ENCODE peak calls at places on chromosome 4, in four cellular contexts. W is K562, O is gastrocnemius medialis, E is foreskin fibroblast. C is an unnamed sample.

GRCh38 chr4:24965627-24966026 is 52.8 kb upstream of the CCDC149 start:
- DNase-seq in W (peak; percentile 71), O (no peak), E (no peak), C (no peak)

GRCh38 chr4:3851211-3851610 is 85.0 kb downstream of the ADRA2C start:
- DNase-seq in W (no peak), O (no peak), E (peak; percentile 61), C (no peak)

GRCh38 chr4:83191026-83191425 is 76.5 kb upstream of the PLAC8 start:
- DNase-seq in W (no peak), O (no peak), E (no peak), C (no peak)

GRCh38 chr4:118280501-118281218 is 72.1 kb downstream of the PRSS12 start:
- DNase-seq in W (peak; percentile 73), O (peak; percentile 27), E (peak; percentile 71), C (no peak)

GRCh38 chr4:39227906-39228305 is 45.6 kb downstream of the WDR19 start:
- DNase-seq in W (no peak), O (no peak), E (no peak), C (no peak)

GRCh38 chr4:97016186-97016945 is 1126.9 kb downstream of the STPG2 start:
- DNase-seq in W (no peak), O (no peak), E (no peak), C (no peak)

GRCh38 chr4:159070742-159071141 is 32.1 kb upstream of the RAPGEF2 start:
- DNase-seq in W (no peak), O (no peak), E (peak; percentile 93), C (no peak)

GRCh38 chr4:172736046-172736445 is 432.6 kb upstream of the GALNT7 start:
- DNase-seq in W (no peak), O (no peak), E (no peak), C (no peak)

GRCh38 chr4:8403173-8403753 is 37.3 kb downstream of the ACOX3 start:
- DNase-seq in W (peak; percentile 75), O (peak; percentile 72), E (peak; percentile 76), C (peak; percentile 93)

GRCh38 chr4:3202836-3203820 is 45.8 kb upstream of the MSANTD1 start:
- DNase-seq in W (no peak), O (peak; percentile 16), E (no peak), C (no peak)

GRCh38 chr4:156832886-156833285 is 138.7 kb downstream of the PDGFC start:
- DNase-seq in W (no peak), O (no peak), E (peak; percentile 43), C (no peak)

GRCh38 chr4:148847544-148847943 is 405.3 kb upstream of the NR3C2 start:
- DNase-seq in W (no peak), O (no peak), E (no peak), C (no peak)

GRCh38 chr4:4872148-4872903 is 12.9 kb downstream of the MSX1 start:
- DNase-seq in W (no peak), O (no peak), E (no peak), C (no peak)

DNA sequence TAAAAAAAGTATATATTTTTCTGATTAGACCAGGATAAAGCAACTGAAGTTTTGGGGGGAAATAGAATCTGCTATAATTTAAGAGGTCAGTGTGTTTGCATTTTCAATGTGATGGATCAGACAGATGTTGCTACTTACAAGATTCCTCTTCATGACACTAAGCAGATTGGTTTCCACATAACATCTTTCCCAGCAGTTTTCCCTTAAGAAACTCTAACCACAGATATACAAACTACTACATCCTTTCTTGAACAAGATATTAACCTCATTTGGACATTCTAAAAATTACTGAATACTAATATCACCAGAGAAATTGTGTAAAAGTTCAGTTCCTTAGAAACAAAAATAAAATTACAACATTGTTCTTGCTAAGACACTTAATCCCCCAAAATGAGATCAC is 106.7 kb upstream of the GUCY1A1 start:
- DNase-seq in W (no peak), O (no peak), E (no peak), C (no peak)
- TF ChIP-seq CTCF in W (no peak), O (no peak), E (no peak), C (no peak)

DNA sequence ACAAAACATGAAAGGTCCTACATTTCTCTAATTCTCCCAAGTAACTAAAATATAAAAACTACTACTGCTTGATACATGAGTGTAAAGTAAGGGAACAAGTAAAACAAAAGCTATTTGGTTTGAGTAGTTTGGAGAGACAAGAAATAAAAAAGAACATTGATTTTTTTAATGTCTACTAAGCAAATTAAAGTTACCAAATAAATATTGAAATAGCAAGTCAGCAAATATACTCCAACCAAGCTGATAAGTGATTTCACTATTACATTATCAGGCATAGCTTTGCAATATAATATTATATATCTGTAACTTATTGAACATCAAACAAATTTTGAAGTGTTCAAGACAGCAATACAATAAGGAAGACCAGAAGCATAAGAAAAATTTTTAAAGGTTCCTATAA is 60.3 kb downstream of the LCORL start:
- DNase-seq in W (no peak), O (no peak), E (no peak), C (no peak)
- TF ChIP-seq CTCF in W (no peak), O (no peak), E (no peak), C (no peak)

GRCh38 chr4:150722908-150723362 is 141.0 kb downstream of the MAB21L2 start:
- DNase-seq in W (no peak), O (peak; percentile 64), E (peak; percentile 12), C (peak; percentile 82)
- TF ChIP-seq CTCF in W (no peak), O (no peak), E (no peak), C (peak; percentile 34)

GRCh38 chr4:128403586-128403985 is 116.0 kb upstream of the PGRMC2 start:
- DNase-seq in W (no peak), O (no peak), E (no peak), C (no peak)
- TF ChIP-seq CTCF in W (no peak), O (no peak), E (no peak), C (no peak)

GRCh38 chr4:154549894-154550790 is at the start of gene PLRG1:
- DNase-seq in W (peak; percentile 98), O (peak; percentile 94), E (peak; percentile 94), C (peak; percentile 98)
- TF ChIP-seq CTCF in W (no peak), O (peak; percentile 17), E (no peak), C (peak; percentile 42)

DNA sequence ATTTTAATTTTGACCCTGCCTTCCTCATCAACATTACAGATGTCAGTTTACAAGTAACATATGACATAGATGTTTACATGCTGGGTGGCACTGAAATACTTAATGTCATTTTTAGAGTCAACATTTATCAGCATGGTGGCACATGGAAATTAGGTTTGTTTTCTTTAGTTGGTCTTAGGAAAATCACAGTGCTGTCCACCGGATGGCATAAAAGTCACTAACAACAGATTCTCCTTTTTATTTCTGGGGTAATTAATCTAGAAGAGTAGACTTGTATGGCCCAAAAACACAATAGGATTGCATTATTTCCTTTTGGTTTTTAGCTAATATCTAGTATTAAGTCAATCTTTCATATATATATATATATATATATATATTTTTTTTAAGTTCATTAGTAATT is 88.6 kb upstream of the HHIP start:
- DNase-seq in W (no peak), O (no peak), E (no peak), C (no peak)
- TF ChIP-seq CTCF in W (no peak), O (no peak), E (no peak), C (no peak)

C was measured in kidney.